ENCODE peak calls at places on chromosomes 4 and X, in ten cellular contexts. V, T, Y, E, O, Q, X, S, C and H are unnamed samples.

GRCh38 chrX:131741103-131741581 is 197.3 kb downstream of the OR13H1 start:
- DNase-seq in V (no peak), E (no peak), Y (no peak), O (no peak), T (no peak), S (no peak), Q (no peak), C (no peak), X (no peak), H (no peak)

GRCh38 chr4:168511780-168512467 is 15.1 kb downstream of the PALLD start:
- DNase-seq in Y (no peak), E (no peak), T (no peak), S (no peak), V (no peak), O (no peak), X (no peak), C (no peak), Q (no peak), H (peak; percentile 92)

GRCh38 chr4:136768925-136769275 is 763.4 kb downstream of the PCDH18 start:
- DNase-seq in T (no peak), V (no peak), S (no peak), Q (no peak), C (peak; percentile 46), O (no peak), X (no peak), E (no peak), Y (no peak), H (no peak)

GRCh38 chr4:61210186-61210939 is 10.2 kb downstream of the ADGRL3 start:
- DNase-seq in S (no peak), Q (no peak), C (peak; percentile 7), X (no peak), E (no peak), T (no peak), V (no peak), Y (no peak), O (no peak), H (no peak)

GRCh38 chrX:150337026-150337425 is 26.1 kb upstream of the MAMLD1 start:
- DNase-seq in O (no peak), T (no peak), E (no peak), Q (no peak), C (no peak), V (no peak), Y (no peak), S (no peak), X (no peak), H (no peak)

GRCh38 chr4:177384856-177385396 is 57.3 kb downstream of the AGA start:
- DNase-seq in V (no peak), Q (no peak), Y (no peak), S (no peak), T (no peak), X (no peak), O (no peak), C (no peak), E (no peak), H (no peak)

GRCh38 chr4:145920205-145920604 is 18.4 kb downstream of the ZNF827 start:
- DNase-seq in C (peak; percentile 70), Q (peak; percentile 88), V (no peak), E (no peak), S (no peak), T (no peak), X (no peak), Y (no peak), O (peak; percentile 57), H (no peak)

GRCh38 chrX:118655561-118656246 is 71.7 kb upstream of the IL13RA1 start:
- DNase-seq in V (no peak), Q (no peak), O (no peak), S (no peak), C (peak; percentile 72), E (no peak), T (no peak), X (no peak), Y (no peak), H (no peak)

GRCh38 chr4:127905029-127905428 is 24.3 kb downstream of the PLK4 start:
- DNase-seq in T (no peak), E (peak; percentile 6), C (no peak), S (no peak), Q (no peak), Y (no peak), X (no peak), V (no peak), O (no peak), H (no peak)

GRCh38 chr4:87073570-87074470 is 139.0 kb downstream of the AFF1 start:
- DNase-seq in O (no peak), C (no peak), Q (no peak), X (peak; percentile 51), Y (peak; percentile 29), S (no peak), E (no peak), V (peak; percentile 47), T (peak; percentile 61), H (peak; percentile 91)

GRCh38 chrX:94288325-94288724 is 614.3 kb downstream of the FAM133A start:
- DNase-seq in V (no peak), Y (no peak), X (no peak), E (no peak), C (peak; percentile 12), Q (no peak), O (no peak), S (no peak), T (no peak), H (no peak)

GRCh38 chr4:159349332-159349731 is 246.5 kb downstream of the RAPGEF2 start:
- DNase-seq in C (no peak), E (no peak), O (no peak), X (no peak), S (no peak), V (no peak), Y (no peak), Q (no peak), T (no peak), H (no peak)

GRCh38 chr4:61440306-61440705 is 240.2 kb downstream of the ADGRL3 start:
- DNase-seq in S (no peak), T (no peak), O (no peak), C (no peak), Y (no peak), Q (no peak), X (no peak), E (no peak), V (no peak), H (no peak)

GRCh38 chr4:93480452-93480851 is 348.1 kb upstream of the ATOH1 start:
- DNase-seq in X (no peak), Q (no peak), C (peak; percentile 46), T (no peak), V (no peak), S (no peak), Y (no peak), E (no peak), O (no peak), H (no peak)

GRCh38 chr4:72318771-72319170 is 250.2 kb downstream of the ADAMTS3 start:
- DNase-seq in O (no peak), X (no peak), S (no peak), E (no peak), T (no peak), C (peak; percentile 43), Y (no peak), Q (no peak), V (no peak), H (no peak)

GRCh38 chrX:41406211-41406610 is 40.9 kb upstream of the NYX start:
- DNase-seq in T (no peak), V (no peak), C (peak; percentile 58), Q (no peak), Y (no peak), X (no peak), E (no peak), S (no peak), O (no peak), H (no peak)

GRCh38 chr4:40630335-40631021 is 814 bp upstream of the RBM47 start:
- DNase-seq in V (peak; percentile 18), X (peak; percentile 73), E (peak; percentile 45), Q (no peak), T (peak; percentile 81), S (peak; percentile 52), C (no peak), O (no peak), Y (peak; percentile 17), H (peak; percentile 10)

GRCh38 chr4:40995850-40996249 is 218.5 kb downstream of the APBB2 start:
- DNase-seq in C (no peak), Q (no peak), O (no peak), Y (no peak), T (no peak), X (no peak), V (no peak), E (no peak), S (no peak), H (no peak)

DNA sequence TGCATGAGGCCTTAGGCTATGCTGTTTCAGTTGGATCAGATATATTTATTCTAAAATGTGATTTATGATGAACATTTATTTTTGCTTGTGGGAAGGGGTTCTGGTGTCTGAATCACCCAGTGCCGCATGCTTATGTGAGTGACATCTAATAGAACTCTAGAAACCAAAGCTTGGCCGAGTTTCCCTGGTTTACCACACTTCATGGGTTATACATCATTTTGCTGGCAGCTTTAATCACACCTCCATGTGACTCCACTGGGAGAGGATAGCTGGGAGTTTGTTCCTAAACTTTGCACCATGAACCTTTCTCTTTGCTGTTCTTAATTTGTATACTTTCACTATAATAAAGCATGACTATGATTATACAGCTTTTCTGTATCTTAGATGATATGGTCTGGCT is 382.9 kb downstream of the INPP4B start:
- DNase-seq in E (no peak), T (no peak), V (no peak), Q (no peak), C (no peak), O (no peak), S (no peak), X (no peak), Y (no peak), H (no peak)
- TF ChIP-seq CTCF in E (no peak), T (no peak), V (no peak), Q (no peak), C (no peak), O (no peak), S (no peak), X (no peak), Y (no peak), H (no peak)

GRCh38 chrX:140123446-140123845 is 158.1 kb upstream of the CXorf66 start:
- DNase-seq in E (no peak), Q (no peak), Y (no peak), X (no peak), S (peak; percentile 16), T (no peak), O (no peak), C (peak; percentile 17), V (no peak), H (no peak)
- TF ChIP-seq CTCF in E (peak; percentile 30), Q (no peak), Y (no peak), X (no peak), S (peak; percentile 15), T (no peak), O (no peak), C (peak; percentile 18), V (no peak), H (no peak)

GRCh38 chr4:188268081-188268908 is 129.1 kb downstream of the TRIML1 start:
- DNase-seq in X (no peak), C (no peak), S (no peak), O (no peak), E (no peak), Y (no peak), V (no peak), Q (no peak), T (no peak), H (no peak)
- TF ChIP-seq CTCF in X (no peak), C (no peak), S (no peak), O (no peak), E (no peak), Y (no peak), V (no peak), Q (no peak), T (no peak), H (no peak)

DNA sequence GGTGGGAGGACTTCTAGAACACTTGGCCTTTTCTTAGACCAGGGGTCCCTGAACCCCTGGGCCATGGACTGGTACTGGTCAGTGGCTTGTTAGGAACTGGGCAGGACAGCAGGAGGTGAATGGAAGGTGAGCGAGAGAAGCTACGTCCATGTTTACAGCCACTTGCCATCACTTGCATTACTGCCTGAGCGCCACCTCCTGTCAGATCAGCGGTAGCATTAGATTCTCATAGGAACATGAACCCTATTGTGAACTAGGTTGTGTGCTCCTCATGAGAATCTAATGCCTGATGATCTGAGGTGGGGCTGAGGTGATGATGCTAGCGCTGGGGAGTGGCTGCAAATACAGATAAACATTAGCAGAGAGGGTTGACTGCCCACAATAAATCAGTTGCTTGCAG is 100.9 kb upstream of the IGFBP7 start:
- DNase-seq in E (no peak), S (no peak), C (no peak), T (no peak), V (no peak), Q (no peak), X (no peak), O (no peak), Y (no peak), H (no peak)
- TF ChIP-seq CTCF in E (no peak), S (no peak), C (no peak), T (no peak), V (no peak), Q (no peak), X (no peak), O (no peak), Y (no peak), H (no peak)